ENCODE peak calls at places on chromosome 13, in five cellular contexts. R is activated naive CD4-positive, alpha-beta T cell treated with anti-CD3 and anti-CD28 coated beads for 36 hours; M is psoas muscle; L is HL-60; Y is Right ventricle myocardium superior. J is an unnamed sample.

GRCh38 chr13:38564751-38565150 is 122.1 kb upstream of the FREM2 start:
- DNase-seq in Y (no peak), M (no peak), R (no peak), L (no peak), J (no peak)

GRCh38 chr13:59700281-59700680 is 463.4 kb downstream of the DIAPH3 start:
- DNase-seq in L (no peak), M (no peak), R (no peak), Y (no peak), J (no peak)

GRCh38 chr13:93368296-93368695 is 141.7 kb downstream of the GPC6 start:
- DNase-seq in Y (no peak), L (no peak), M (no peak), R (no peak), J (no peak)

GRCh38 chr13:50626031-50626643 is 217.4 kb downstream of the DLEU7 start:
- DNase-seq in M (no peak), R (no peak), Y (no peak), L (peak; percentile 56), J (no peak)

GRCh38 chr13:25478186-25478585 is 106.4 kb downstream of the ATP8A2 start:
- DNase-seq in Y (no peak), L (no peak), M (no peak), R (no peak), J (no peak)

GRCh38 chr13:75489502-75490263 is 7.7 kb upstream of the TBC1D4 start:
- DNase-seq in R (no peak), L (no peak), M (no peak), Y (no peak), J (no peak)

GRCh38 chr13:31980842-31981241 is 50.7 kb upstream of the FRY start:
- DNase-seq in Y (no peak), L (no peak), R (no peak), M (no peak), J (no peak)

GRCh38 chr13:95447766-95448165 is 104.8 kb upstream of the CLDN10 start:
- DNase-seq in L (no peak), M (no peak), Y (no peak), R (no peak), J (no peak)

GRCh38 chr13:94800423-94800822 is 88.1 kb upstream of the SOX21 start:
- DNase-seq in Y (no peak), L (no peak), M (no peak), R (no peak), J (no peak)

GRCh38 chr13:83327091-83327490 is 555.2 kb downstream of the SLITRK1 start:
- DNase-seq in L (no peak), R (no peak), M (no peak), Y (no peak), J (no peak)

GRCh38 chr13:40420160-40420740 is 246.2 kb downstream of the FOXO1 start:
- DNase-seq in R (no peak), Y (no peak), M (no peak), L (no peak), J (no peak)

GRCh38 chr13:79525458-79525857 is 44.5 kb downstream of the NDFIP2 start:
- DNase-seq in M (no peak), L (no peak), R (no peak), Y (no peak), J (no peak)

GRCh38 chr13:44865722-44866484 is 123.4 kb downstream of the NUFIP1 start:
- DNase-seq in R (no peak), M (no peak), Y (no peak), L (no peak), J (no peak)

GRCh38 chr13:25085125-25085742 is 10.7 kb upstream of the PABPC3 start:
- DNase-seq in L (no peak), M (no peak), Y (no peak), R (peak; percentile 45), J (no peak)

GRCh38 chr13:26112843-26113242 is 61.0 kb upstream of the SHISA2 start:
- DNase-seq in Y (no peak), L (no peak), M (no peak), R (no peak), J (no peak)

GRCh38 chr13:53605306-53605705 is 576.7 kb downstream of the OLFM4 start:
- DNase-seq in M (no peak), R (no peak), Y (no peak), L (no peak), J (no peak)

GRCh38 chr13:97388385-97388784 is 45.6 kb upstream of the RAP2A start:
- DNase-seq in R (no peak), L (no peak), Y (no peak), M (no peak), J (no peak)

J was measured in heart left ventricle.